ENCODE peak calls at places on chromosome 3, in nine cellular contexts. One of them, this sample, is unnamed.

GRCh38 chr3:27220166-27220565 is 149.0 kb downstream of the NEK10 start:
- DNase-seq in AG09319: no peak
- DNase-seq in glutamatergic neuron: no peak
- DNase-seq in endodermal cell: no peak
- DNase-seq in uterus: no peak
- DNase-seq in BJ: no peak
- DNase-seq in HL-60: no peak
- DNase-seq in mesothelial cell of epicardium: no peak
- DNase-seq in bronchial epithelial cell: no peak
- DNase-seq in this sample: no peak

GRCh38 chr3:139251529-139251928 is 92.3 kb upstream of the MRPS22 start:
- DNase-seq in uterus: no peak
- DNase-seq in endodermal cell: no peak
- DNase-seq in bronchial epithelial cell: no peak
- DNase-seq in BJ: no peak
- DNase-seq in AG09319: no peak
- DNase-seq in mesothelial cell of epicardium: no peak
- DNase-seq in HL-60: no peak
- DNase-seq in glutamatergic neuron: no peak
- DNase-seq in this sample: no peak

GRCh38 chr3:86982883-86983282 is 8.1 kb downstream of the VGLL3 start:
- DNase-seq in BJ: no peak
- DNase-seq in AG09319: peak
- DNase-seq in mesothelial cell of epicardium: no peak
- DNase-seq in endodermal cell: no peak
- DNase-seq in HL-60: no peak
- DNase-seq in uterus: peak
- DNase-seq in glutamatergic neuron: no peak
- DNase-seq in bronchial epithelial cell: no peak
- DNase-seq in this sample: no peak

GRCh38 chr3:137174514-137174913 is 216.7 kb downstream of the IL20RB start:
- DNase-seq in mesothelial cell of epicardium: no peak
- DNase-seq in glutamatergic neuron: no peak
- DNase-seq in endodermal cell: no peak
- DNase-seq in BJ: no peak
- DNase-seq in HL-60: no peak
- DNase-seq in uterus: no peak
- DNase-seq in AG09319: no peak
- DNase-seq in bronchial epithelial cell: no peak
- DNase-seq in this sample: no peak

GRCh38 chr3:150743508-150743907 is 19.5 kb downstream of the SIAH2 start:
- DNase-seq in uterus: no peak
- DNase-seq in bronchial epithelial cell: peak
- DNase-seq in AG09319: no peak
- DNase-seq in endodermal cell: no peak
- DNase-seq in glutamatergic neuron: no peak
- DNase-seq in BJ: no peak
- DNase-seq in mesothelial cell of epicardium: no peak
- DNase-seq in HL-60: no peak
- DNase-seq in this sample: no peak

GRCh38 chr3:53150247-53151085 is 10.5 kb upstream of the PRKCD start:
- DNase-seq in uterus: no peak
- DNase-seq in mesothelial cell of epicardium: no peak
- DNase-seq in endodermal cell: no peak
- DNase-seq in bronchial epithelial cell: peak
- DNase-seq in HL-60: no peak
- DNase-seq in glutamatergic neuron: no peak
- DNase-seq in BJ: no peak
- DNase-seq in AG09319: no peak
- DNase-seq in this sample: no peak

GRCh38 chr3:18446067-18446793 is 21.1 kb upstream of the SATB1 start:
- DNase-seq in AG09319: no peak
- DNase-seq in mesothelial cell of epicardium: no peak
- DNase-seq in bronchial epithelial cell: no peak
- DNase-seq in BJ: no peak
- DNase-seq in endodermal cell: no peak
- DNase-seq in HL-60: no peak
- DNase-seq in uterus: no peak
- DNase-seq in glutamatergic neuron: no peak
- DNase-seq in this sample: no peak

GRCh38 chr3:28335246-28335645 is 13.3 kb upstream of the ZCWPW2 start:
- DNase-seq in bronchial epithelial cell: no peak
- DNase-seq in glutamatergic neuron: no peak
- DNase-seq in mesothelial cell of epicardium: no peak
- DNase-seq in HL-60: no peak
- DNase-seq in uterus: no peak
- DNase-seq in AG09319: no peak
- DNase-seq in BJ: no peak
- DNase-seq in endodermal cell: no peak
- DNase-seq in this sample: no peak

GRCh38 chr3:12946661-12947316 is 105.4 kb upstream of the RPL32 start:
- DNase-seq in bronchial epithelial cell: peak
- DNase-seq in HL-60: no peak
- DNase-seq in glutamatergic neuron: no peak
- DNase-seq in BJ: no peak
- DNase-seq in AG09319: no peak
- DNase-seq in endodermal cell: no peak
- DNase-seq in mesothelial cell of epicardium: no peak
- DNase-seq in uterus: no peak
- DNase-seq in this sample: no peak

GRCh38 chr3:12947504-12948369 is 106.4 kb upstream of the RPL32 start:
- DNase-seq in HL-60: peak
- DNase-seq in mesothelial cell of epicardium: no peak
- DNase-seq in glutamatergic neuron: no peak
- DNase-seq in BJ: peak
- DNase-seq in bronchial epithelial cell: peak
- DNase-seq in AG09319: peak
- DNase-seq in endodermal cell: peak
- DNase-seq in uterus: peak
- DNase-seq in this sample: no peak

GRCh38 chr3:12948371-12948770 is 107.0 kb upstream of the RPL32 start:
- DNase-seq in uterus: no peak
- DNase-seq in mesothelial cell of epicardium: no peak
- DNase-seq in BJ: peak
- DNase-seq in AG09319: no peak
- DNase-seq in HL-60: no peak
- DNase-seq in endodermal cell: no peak
- DNase-seq in bronchial epithelial cell: peak
- DNase-seq in glutamatergic neuron: no peak
- DNase-seq in this sample: no peak

GRCh38 chr3:12946134-12946533 is 104.8 kb upstream of the RPL32 start:
- DNase-seq in HL-60: no peak
- DNase-seq in mesothelial cell of epicardium: no peak
- DNase-seq in endodermal cell: no peak
- DNase-seq in uterus: no peak
- DNase-seq in AG09319: no peak
- DNase-seq in glutamatergic neuron: no peak
- DNase-seq in bronchial epithelial cell: no peak
- DNase-seq in BJ: no peak
- DNase-seq in this sample: no peak

GRCh38 chr3:12948891-12949711 is 107.7 kb upstream of the RPL32 start:
- DNase-seq in mesothelial cell of epicardium: no peak
- DNase-seq in endodermal cell: no peak
- DNase-seq in glutamatergic neuron: no peak
- DNase-seq in bronchial epithelial cell: peak
- DNase-seq in uterus: no peak
- DNase-seq in AG09319: no peak
- DNase-seq in HL-60: peak
- DNase-seq in BJ: no peak
- DNase-seq in this sample: no peak
- TF ChIP-seq CTCF in mesothelial cell of epicardium: no peak
- TF ChIP-seq CTCF in endodermal cell: peak
- TF ChIP-seq CTCF in glutamatergic neuron: no peak
- TF ChIP-seq CTCF in bronchial epithelial cell: peak
- TF ChIP-seq CTCF in uterus: no peak
- TF ChIP-seq CTCF in AG09319: no peak
- TF ChIP-seq CTCF in HL-60: no peak
- TF ChIP-seq CTCF in BJ: peak
- TF ChIP-seq CTCF in this sample: no peak

DNA sequence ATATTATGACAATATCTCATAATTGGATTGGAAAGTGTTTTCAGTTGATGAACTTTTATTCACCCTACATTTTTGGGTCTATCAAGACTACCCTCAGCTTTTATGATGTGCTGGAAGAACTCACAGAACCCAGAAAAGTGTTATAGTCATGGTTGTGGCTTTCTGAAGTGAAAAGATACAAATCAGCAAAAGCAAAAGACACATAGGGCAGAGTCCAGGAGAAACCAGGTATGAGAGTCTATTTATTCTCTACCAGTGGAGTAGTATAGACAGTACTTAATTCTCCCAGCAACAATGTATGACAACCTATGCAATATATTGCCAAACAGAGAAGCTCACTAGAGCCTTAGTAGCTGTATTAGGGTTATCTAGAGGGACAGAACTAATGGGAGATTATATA is 280.4 kb upstream of the TTC14 start:
- DNase-seq in uterus: no peak
- DNase-seq in endodermal cell: no peak
- DNase-seq in AG09319: no peak
- DNase-seq in glutamatergic neuron: no peak
- DNase-seq in BJ: no peak
- DNase-seq in bronchial epithelial cell: no peak
- DNase-seq in mesothelial cell of epicardium: no peak
- DNase-seq in HL-60: no peak
- DNase-seq in this sample: no peak
- TF ChIP-seq CTCF in uterus: no peak
- TF ChIP-seq CTCF in endodermal cell: no peak
- TF ChIP-seq CTCF in AG09319: no peak
- TF ChIP-seq CTCF in glutamatergic neuron: no peak
- TF ChIP-seq CTCF in BJ: no peak
- TF ChIP-seq CTCF in bronchial epithelial cell: no peak
- TF ChIP-seq CTCF in mesothelial cell of epicardium: no peak
- TF ChIP-seq CTCF in HL-60: no peak
- TF ChIP-seq CTCF in this sample: no peak

GRCh38 chr3:143122089-143122430 is 2.5 kb downstream of the CHST2 start:
- DNase-seq in bronchial epithelial cell: no peak
- DNase-seq in AG09319: no peak
- DNase-seq in HL-60: no peak
- DNase-seq in mesothelial cell of epicardium: no peak
- DNase-seq in BJ: no peak
- DNase-seq in glutamatergic neuron: no peak
- DNase-seq in uterus: no peak
- DNase-seq in endodermal cell: peak
- DNase-seq in this sample: no peak

GRCh38 chr3:143119974-143120715 is 574 bp downstream of the CHST2 start:
- DNase-seq in glutamatergic neuron: peak
- DNase-seq in uterus: peak
- DNase-seq in endodermal cell: peak
- DNase-seq in AG09319: no peak
- DNase-seq in bronchial epithelial cell: no peak
- DNase-seq in HL-60: no peak
- DNase-seq in BJ: no peak
- DNase-seq in mesothelial cell of epicardium: no peak
- DNase-seq in this sample: no peak

GRCh38 chr3:143121240-143122088 is 1.9 kb downstream of the CHST2 start:
- DNase-seq in glutamatergic neuron: peak
- DNase-seq in mesothelial cell of epicardium: no peak
- DNase-seq in AG09319: no peak
- DNase-seq in endodermal cell: peak
- DNase-seq in HL-60: peak
- DNase-seq in BJ: peak
- DNase-seq in bronchial epithelial cell: no peak
- DNase-seq in uterus: peak
- DNase-seq in this sample: no peak

GRCh38 chr3:143119009-143119914 is at the start of gene CHST2:
- DNase-seq in mesothelial cell of epicardium: peak
- DNase-seq in glutamatergic neuron: peak
- DNase-seq in AG09319: peak
- DNase-seq in BJ: no peak
- DNase-seq in uterus: peak
- DNase-seq in bronchial epithelial cell: peak
- DNase-seq in endodermal cell: peak
- DNase-seq in HL-60: peak
- DNase-seq in this sample: no peak

DNA sequence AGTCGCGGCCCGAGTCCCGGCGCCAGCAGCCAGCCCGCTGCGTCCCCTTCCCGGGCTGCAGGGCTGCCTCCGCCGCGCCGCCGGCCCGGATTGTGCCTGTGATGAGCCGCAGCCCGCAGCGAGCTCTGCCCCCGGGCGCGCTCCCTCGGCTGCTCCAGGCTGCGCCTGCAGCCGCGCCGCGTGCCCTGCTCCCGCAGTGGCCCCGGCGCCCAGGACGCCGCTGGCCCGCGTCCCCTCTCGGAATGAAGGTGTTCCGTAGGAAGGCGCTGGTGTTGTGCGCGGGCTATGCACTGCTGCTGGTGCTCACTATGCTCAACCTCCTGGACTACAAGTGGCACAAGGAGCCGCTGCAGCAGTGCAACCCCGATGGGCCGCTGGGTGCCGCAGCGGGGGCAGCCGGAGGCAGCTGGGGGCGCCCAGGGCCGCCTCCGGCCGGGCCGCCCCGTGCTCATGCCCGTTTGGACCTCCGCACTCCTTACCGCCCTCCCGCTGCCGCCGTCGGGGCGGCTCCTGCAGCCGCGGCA is 1.2 kb downstream of the CHST2 start:
- DNase-seq in glutamatergic neuron: peak
- DNase-seq in bronchial epithelial cell: no peak
- DNase-seq in mesothelial cell of epicardium: no peak
- DNase-seq in HL-60: no peak
- DNase-seq in endodermal cell: peak
- DNase-seq in BJ: no peak
- DNase-seq in uterus: no peak
- DNase-seq in AG09319: no peak
- DNase-seq in this sample: no peak
- TF ChIP-seq CTCF in glutamatergic neuron: no peak
- TF ChIP-seq CTCF in bronchial epithelial cell: peak
- TF ChIP-seq CTCF in mesothelial cell of epicardium: no peak
- TF ChIP-seq CTCF in HL-60: no peak
- TF ChIP-seq CTCF in endodermal cell: no peak
- TF ChIP-seq CTCF in BJ: no peak
- TF ChIP-seq CTCF in uterus: no peak
- TF ChIP-seq CTCF in AG09319: peak
- TF ChIP-seq CTCF in this sample: no peak

GRCh38 chr3:39141211-39141995 is 12.0 kb downstream of the CSRNP1 start:
- DNase-seq in endodermal cell: peak
- DNase-seq in BJ: no peak
- DNase-seq in uterus: peak
- DNase-seq in AG09319: no peak
- DNase-seq in glutamatergic neuron: no peak
- DNase-seq in HL-60: no peak
- DNase-seq in bronchial epithelial cell: peak
- DNase-seq in mesothelial cell of epicardium: no peak
- DNase-seq in this sample: no peak

GRCh38 chr3:39144095-39144747 is 9.2 kb downstream of the CSRNP1 start:
- DNase-seq in bronchial epithelial cell: no peak
- DNase-seq in HL-60: no peak
- DNase-seq in endodermal cell: peak
- DNase-seq in glutamatergic neuron: no peak
- DNase-seq in mesothelial cell of epicardium: no peak
- DNase-seq in AG09319: no peak
- DNase-seq in BJ: no peak
- DNase-seq in uterus: no peak
- DNase-seq in this sample: no peak

GRCh38 chr3:39143051-39143885 is 10.1 kb downstream of the CSRNP1 start:
- DNase-seq in glutamatergic neuron: no peak
- DNase-seq in BJ: no peak
- DNase-seq in HL-60: no peak
- DNase-seq in mesothelial cell of epicardium: no peak
- DNase-seq in uterus: no peak
- DNase-seq in endodermal cell: peak
- DNase-seq in bronchial epithelial cell: no peak
- DNase-seq in AG09319: no peak
- DNase-seq in this sample: no peak

GRCh38 chr3:39140341-39140971 is 12.9 kb downstream of the CSRNP1 start:
- DNase-seq in AG09319: no peak
- DNase-seq in BJ: no peak
- DNase-seq in uterus: no peak
- DNase-seq in bronchial epithelial cell: peak
- DNase-seq in HL-60: no peak
- DNase-seq in mesothelial cell of epicardium: no peak
- DNase-seq in glutamatergic neuron: no peak
- DNase-seq in endodermal cell: no peak
- DNase-seq in this sample: no peak

DNA sequence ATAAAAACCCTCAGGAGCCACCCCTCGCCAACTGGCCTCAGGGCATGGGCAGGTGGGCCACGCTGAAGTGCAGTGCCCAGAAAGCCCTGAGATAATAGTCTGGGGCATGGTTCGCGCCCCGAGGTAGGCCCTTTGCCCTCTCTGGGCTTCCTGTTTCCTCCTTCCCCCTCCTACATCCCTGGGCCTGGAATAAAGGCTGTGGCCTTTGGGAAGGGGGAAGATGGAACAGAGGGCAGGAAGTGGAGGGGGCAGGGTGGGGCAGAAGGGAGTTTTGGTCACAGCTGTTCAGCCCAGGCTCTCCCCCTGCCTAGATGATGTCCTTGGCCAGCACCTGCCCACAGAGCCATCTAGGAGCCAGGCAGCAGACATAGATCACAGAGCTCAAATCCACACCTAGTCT is 11.3 kb downstream of the CSRNP1 start:
- DNase-seq in BJ: no peak
- DNase-seq in AG09319: no peak
- DNase-seq in glutamatergic neuron: no peak
- DNase-seq in uterus: no peak
- DNase-seq in mesothelial cell of epicardium: no peak
- DNase-seq in HL-60: no peak
- DNase-seq in endodermal cell: peak
- DNase-seq in bronchial epithelial cell: no peak
- DNase-seq in this sample: no peak
- TF ChIP-seq CTCF in BJ: no peak
- TF ChIP-seq CTCF in AG09319: no peak
- TF ChIP-seq CTCF in glutamatergic neuron: no peak
- TF ChIP-seq CTCF in uterus: no peak
- TF ChIP-seq CTCF in mesothelial cell of epicardium: no peak
- TF ChIP-seq CTCF in HL-60: no peak
- TF ChIP-seq CTCF in endodermal cell: no peak
- TF ChIP-seq CTCF in bronchial epithelial cell: no peak
- TF ChIP-seq CTCF in this sample: no peak

This sample was measured in thoracic aorta.